ENCODE peak calls at places on chromosome 20, in seven cellular contexts. I is neuronal stem cell, G is PC-9, Z is adrenal gland, Y is uterus, E is mammary epithelial cell, U is neural progenitor cell. V is an unnamed sample. For H3K4me1 and H3K9me3, the result is how much of the 10 kb centered on the place peaks cover.

GRCh38 chr20:39245685-39246311 is 283.7 kb downstream of the DHX35 start:
- DNase-seq in I (no peak), E (no peak), Y (no peak), G (no peak), U (no peak), Z (no peak), V (no peak)

GRCh38 chr20:55054443-55054842 is 579.0 kb downstream of the DOK5 start:
- DNase-seq in U (no peak), G (no peak), E (peak), Y (no peak), Z (no peak), I (no peak), V (no peak)

GRCh38 chr20:9615766-9616454 is 101.5 kb downstream of the LAMP5 start:
- DNase-seq in E (no peak), Z (no peak), I (no peak), G (no peak), Y (no peak), U (no peak), V (no peak)

GRCh38 chr20:34579191-34579661 is 20.7 kb downstream of the MAP1LC3A start:
- DNase-seq in E (peak), I (no peak), Y (peak), G (peak), U (no peak), Z (peak), V (peak)

GRCh38 chr20:15411781-15412180 is 1074.4 kb upstream of the FLRT3 start:
- DNase-seq in G (no peak), Z (no peak), U (no peak), Y (no peak), I (no peak), E (no peak), V (no peak)

GRCh38 chr20:46543033-46543432 is 7.4 kb downstream of the OCSTAMP start:
- DNase-seq in I (no peak), G (no peak), Y (no peak), Z (no peak), U (no peak), E (no peak), V (no peak)

GRCh38 chr20:48831702-48832422 is 4.1 kb upstream of the PREX1 start:
- DNase-seq in U (peak), E (peak), G (peak), I (no peak), Y (no peak), Z (peak), V (peak)

GRCh38 chr20:32674362-32674789 is 635 bp upstream of the C20orf203 start:
- DNase-seq in Z (peak), G (peak), I (no peak), U (peak), Y (no peak), E (peak), V (no peak)

GRCh38 chr20:40493071-40493470 is 196.0 kb downstream of the MAFB start:
- DNase-seq in U (no peak), Z (peak), E (peak), Y (peak), I (no peak), G (peak), V (peak)

GRCh38 chr20:26209171-26209941 is 512.7 kb upstream of the ZNF337 start:
- DNase-seq in Z (no peak), U (peak), E (peak), I (peak), Y (no peak), G (no peak), V (peak)

GRCh38 chr20:38497246-38497645 is 24.6 kb downstream of the RALGAPB start:
- DNase-seq in G (no peak), U (no peak), Z (peak), E (no peak), Y (no peak), I (no peak), V (no peak)

GRCh38 chr20:33460711-33461110 is 17.1 kb upstream of the SNTA1 start:
- DNase-seq in Y (no peak), I (no peak), Z (no peak), G (no peak), E (peak), U (no peak), V (no peak)

DNA sequence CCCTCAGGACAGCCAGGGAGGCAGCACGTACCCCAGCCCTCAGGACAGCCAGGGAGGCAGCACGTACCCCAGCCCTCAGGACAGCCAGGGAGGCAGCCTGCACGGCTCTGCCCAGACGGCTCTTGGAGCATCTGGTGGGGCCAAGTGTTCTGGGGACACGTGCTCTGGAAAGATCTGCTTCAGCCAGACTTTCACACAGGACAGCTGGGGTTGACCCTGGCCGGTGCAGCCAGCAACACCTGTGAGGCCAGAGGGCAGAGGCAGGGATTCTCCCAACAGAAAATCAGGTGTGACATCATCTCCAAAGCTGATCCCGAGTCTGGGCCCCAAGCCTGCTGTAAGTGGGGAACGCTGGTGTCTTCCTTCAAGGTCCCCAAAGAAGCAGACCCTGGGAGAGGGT is 55.5 kb upstream of the SLCO4A1 start:
- DNase-seq in E (no peak), Z (no peak), Y (no peak), U (no peak), I (no peak), G (no peak), V (no peak)
- H3K27ac ChIP-seq in E (no peak), Z (no peak), Y (no peak), U (no peak), I (no peak), G (no peak), V (no peak)

GRCh38 chr20:18907353-18907752 is 93.8 kb downstream of the SCP2D1 start:
- DNase-seq in G (no peak), E (no peak), Z (no peak), U (no peak), Y (no peak), I (no peak), V (no peak)

GRCh38 chr20:18904624-18905023 is 91.0 kb downstream of the SCP2D1 start:
- DNase-seq in E (no peak), Z (peak), G (no peak), I (no peak), Y (peak), U (peak), V (no peak)

GRCh38 chr20:18906046-18906445 is 92.5 kb downstream of the SCP2D1 start:
- DNase-seq in G (no peak), Z (no peak), U (no peak), Y (no peak), E (no peak), I (no peak), V (no peak)

GRCh38 chr20:18904192-18904591 is 90.6 kb downstream of the SCP2D1 start:
- DNase-seq in Y (no peak), I (no peak), U (no peak), Z (no peak), E (no peak), G (no peak), V (no peak)

GRCh38 chr20:18902181-18902725 is 88.7 kb downstream of the SCP2D1 start:
- DNase-seq in Y (no peak), I (peak), E (no peak), U (peak), G (peak), Z (no peak), V (no peak)
- H3K4me1 ChIP-seq in Y (under half), I (under half), E (under half), U (under half), G (under half), Z (under half), V (under half)

GRCh38 chr20:62116558-62117361 is 5.5 kb upstream of the LSM14B start:
- DNase-seq in G (no peak), I (no peak), U (no peak), E (no peak), Z (no peak), Y (no peak), V (no peak)

GRCh38 chr20:62105592-62105991 is 16.7 kb upstream of the LSM14B start:
- DNase-seq in Y (no peak), I (no peak), G (no peak), Z (no peak), E (no peak), U (no peak), V (no peak)

GRCh38 chr20:62112368-62112767 is 9.9 kb upstream of the LSM14B start:
- DNase-seq in E (no peak), U (no peak), I (no peak), Y (no peak), G (no peak), Z (no peak), V (no peak)

GRCh38 chr20:62114894-62115293 is 7.4 kb upstream of the LSM14B start:
- DNase-seq in I (no peak), Y (no peak), Z (no peak), E (no peak), U (no peak), G (no peak), V (no peak)

GRCh38 chr20:62111148-62111547 is 11.1 kb upstream of the LSM14B start:
- DNase-seq in Y (no peak), Z (no peak), I (no peak), E (no peak), G (no peak), U (no peak), V (no peak)
- H3K9me3 ChIP-seq in Y (under half), Z (under half), I (under half), E (under half), G (half or more), U (under half), V (under half)

DNA sequence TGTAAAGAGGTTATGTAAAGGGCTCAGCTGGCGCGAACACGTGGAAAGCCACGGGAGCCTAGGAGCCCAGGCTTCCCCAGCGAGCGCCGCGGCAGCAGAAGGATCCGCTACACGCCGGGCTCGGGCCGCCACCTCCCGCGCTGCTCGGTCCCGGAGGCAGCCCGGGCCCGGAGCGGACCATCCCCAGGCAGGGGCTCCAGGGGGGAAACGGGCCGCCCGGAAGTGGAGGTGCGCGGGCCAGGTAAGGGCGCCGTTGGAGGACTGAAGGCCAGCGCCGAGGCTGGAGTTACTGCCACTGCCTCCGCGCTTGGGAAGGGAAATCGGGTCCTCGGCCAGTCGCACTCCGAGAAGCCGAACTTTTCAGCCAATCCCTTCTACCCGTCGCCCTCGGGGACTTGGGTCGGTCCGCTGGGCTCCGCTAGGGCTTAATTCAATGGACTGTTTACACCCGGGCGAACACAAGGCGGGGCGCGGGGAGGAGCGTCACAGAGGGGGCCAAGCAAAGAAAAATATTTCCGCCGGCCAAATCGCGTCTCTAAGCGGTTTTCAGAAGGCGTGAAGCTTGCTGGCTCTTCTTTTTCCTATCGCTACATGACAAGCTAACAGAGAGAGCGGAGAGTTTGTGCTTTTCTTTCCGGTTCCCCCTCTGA is 433 bp downstream of the STK35 start:
- DNase-seq in Y (peak), U (peak), I (peak), Z (peak), E (peak), G (peak), V (peak)
- H3K27ac ChIP-seq in Y (peak), U (peak), I (peak), Z (peak), E (peak), G (peak), V (peak)

GRCh38 chr20:56628873-56629463 is at the start of gene TFAP2C:
- DNase-seq in U (peak), Z (peak), I (peak), G (peak), E (peak), Y (peak), V (peak)
- H3K4me1 ChIP-seq in U (under half), Z (under half), I (under half), G (half or more), E (under half), Y (under half), V (under half)